ENCODE peak calls at places on chromosomes 4 and X, in nine cellular contexts. One of them, this sample, is unnamed.
A peak's percentile ranks its signal among the peaks of the same experiment; 100 is the strongest.

GRCh38 chrX:9320940-9321339 is 143.9 kb upstream of the TBL1X start:
- DNase-seq in tibial artery: no peak
- DNase-seq in lung: no peak
- DNase-seq in AG10803: no peak
- DNase-seq in adrenal gland: no peak
- DNase-seq in nephron progenitor cell: no peak
- DNase-seq in A549: peak; percentile 30
- DNase-seq in upper lobe of left lung: no peak
- DNase-seq in MCF 10A: peak; percentile 38
- DNase-seq in this sample: no peak

GRCh38 chr4:16890651-16891050 is 7.8 kb downstream of the LDB2 start:
- DNase-seq in tibial artery: no peak
- DNase-seq in lung: no peak
- DNase-seq in nephron progenitor cell: no peak
- DNase-seq in MCF 10A: no peak
- DNase-seq in adrenal gland: no peak
- DNase-seq in AG10803: no peak
- DNase-seq in A549: no peak
- DNase-seq in upper lobe of left lung: no peak
- DNase-seq in this sample: no peak

GRCh38 chr4:180578175-180578574 is 1665.0 kb upstream of the TENM3 start:
- DNase-seq in nephron progenitor cell: no peak
- DNase-seq in upper lobe of left lung: no peak
- DNase-seq in MCF 10A: no peak
- DNase-seq in tibial artery: no peak
- DNase-seq in lung: no peak
- DNase-seq in adrenal gland: no peak
- DNase-seq in A549: no peak
- DNase-seq in AG10803: no peak
- DNase-seq in this sample: no peak

GRCh38 chr4:185143596-185143969 is 517 bp downstream of the SLC25A4 start:
- DNase-seq in nephron progenitor cell: no peak
- DNase-seq in tibial artery: peak; percentile 94
- DNase-seq in upper lobe of left lung: no peak
- DNase-seq in MCF 10A: peak; percentile 44
- DNase-seq in lung: no peak
- DNase-seq in AG10803: peak; percentile 11
- DNase-seq in adrenal gland: peak; percentile 60
- DNase-seq in A549: no peak
- DNase-seq in this sample: no peak

GRCh38 chr4:5157721-5158390 is 106.6 kb downstream of the STK32B start:
- DNase-seq in lung: peak; percentile 16
- DNase-seq in nephron progenitor cell: no peak
- DNase-seq in AG10803: peak; percentile 92
- DNase-seq in MCF 10A: no peak
- DNase-seq in upper lobe of left lung: peak; percentile 32
- DNase-seq in tibial artery: no peak
- DNase-seq in adrenal gland: no peak
- DNase-seq in A549: peak; percentile 8
- DNase-seq in this sample: no peak

GRCh38 chr4:130689182-130689581 is 1593.2 kb downstream of the C4orf33 start:
- DNase-seq in upper lobe of left lung: no peak
- DNase-seq in AG10803: no peak
- DNase-seq in MCF 10A: no peak
- DNase-seq in lung: no peak
- DNase-seq in tibial artery: no peak
- DNase-seq in A549: no peak
- DNase-seq in nephron progenitor cell: no peak
- DNase-seq in adrenal gland: no peak
- DNase-seq in this sample: no peak

GRCh38 chr4:185396724-185397402 is at the start of gene ANKRD37:
- DNase-seq in tibial artery: no peak
- DNase-seq in MCF 10A: peak; percentile 41
- DNase-seq in lung: peak; percentile 64
- DNase-seq in adrenal gland: peak; percentile 64
- DNase-seq in upper lobe of left lung: peak; percentile 76
- DNase-seq in nephron progenitor cell: no peak
- DNase-seq in A549: no peak
- DNase-seq in AG10803: peak; percentile 38
- DNase-seq in this sample: peak; percentile 21

GRCh38 chr4:3791910-3792542 is 25.8 kb downstream of the ADRA2C start:
- DNase-seq in A549: no peak
- DNase-seq in nephron progenitor cell: peak; percentile 98
- DNase-seq in upper lobe of left lung: peak; percentile 77
- DNase-seq in MCF 10A: peak; percentile 43
- DNase-seq in AG10803: no peak
- DNase-seq in adrenal gland: peak; percentile 69
- DNase-seq in tibial artery: no peak
- DNase-seq in lung: peak; percentile 43
- DNase-seq in this sample: peak; percentile 91

GRCh38 chrX:1118572-1119199 is 93.8 kb downstream of the CRLF2 start:
- DNase-seq in nephron progenitor cell: no peak
- DNase-seq in tibial artery: no peak
- DNase-seq in AG10803: no peak
- DNase-seq in lung: no peak
- DNase-seq in upper lobe of left lung: no peak
- DNase-seq in A549: no peak
- DNase-seq in adrenal gland: no peak
- DNase-seq in MCF 10A: no peak
- DNase-seq in this sample: no peak

GRCh38 chrX:45404206-45404605 is 203.5 kb upstream of the DIPK2B start:
- DNase-seq in adrenal gland: no peak
- DNase-seq in nephron progenitor cell: no peak
- DNase-seq in upper lobe of left lung: no peak
- DNase-seq in lung: no peak
- DNase-seq in MCF 10A: no peak
- DNase-seq in tibial artery: no peak
- DNase-seq in A549: no peak
- DNase-seq in AG10803: no peak
- DNase-seq in this sample: no peak

GRCh38 chr4:20251796-20252655 is at the start of gene SLIT2:
- DNase-seq in adrenal gland: peak; percentile 87
- DNase-seq in nephron progenitor cell: peak; percentile 95
- DNase-seq in MCF 10A: peak; percentile 84
- DNase-seq in AG10803: peak; percentile 85
- DNase-seq in upper lobe of left lung: peak; percentile 96
- DNase-seq in tibial artery: peak; percentile 92
- DNase-seq in lung: peak; percentile 74
- DNase-seq in A549: peak; percentile 18
- DNase-seq in this sample: peak; percentile 90

GRCh38 chr4:8553958-8554357 is 26.2 kb upstream of the GPR78 start:
- DNase-seq in upper lobe of left lung: no peak
- DNase-seq in A549: no peak
- DNase-seq in AG10803: no peak
- DNase-seq in lung: no peak
- DNase-seq in adrenal gland: no peak
- DNase-seq in MCF 10A: no peak
- DNase-seq in tibial artery: peak; percentile 41
- DNase-seq in nephron progenitor cell: no peak
- DNase-seq in this sample: no peak

GRCh38 chr4:1792832-1793495 is at the start of gene FGFR3:
- DNase-seq in lung: no peak
- DNase-seq in tibial artery: no peak
- DNase-seq in nephron progenitor cell: peak; percentile 77
- DNase-seq in MCF 10A: peak; percentile 41
- DNase-seq in AG10803: no peak
- DNase-seq in upper lobe of left lung: peak; percentile 90
- DNase-seq in A549: peak; percentile 54
- DNase-seq in adrenal gland: no peak
- DNase-seq in this sample: peak; percentile 62

GRCh38 chrX:130691576-130691975 is 211.4 kb downstream of the ENOX2 start:
- DNase-seq in AG10803: no peak
- DNase-seq in adrenal gland: no peak
- DNase-seq in MCF 10A: no peak
- DNase-seq in A549: no peak
- DNase-seq in nephron progenitor cell: no peak
- DNase-seq in upper lobe of left lung: no peak
- DNase-seq in tibial artery: no peak
- DNase-seq in lung: no peak
- DNase-seq in this sample: no peak

GRCh38 chr4:189090174-189090814 is 850.4 kb upstream of the FRG1 start:
- DNase-seq in A549: peak; percentile 13
- DNase-seq in lung: no peak
- DNase-seq in nephron progenitor cell: peak; percentile 10
- DNase-seq in MCF 10A: peak; percentile 50
- DNase-seq in adrenal gland: no peak
- DNase-seq in tibial artery: no peak
- DNase-seq in upper lobe of left lung: no peak
- DNase-seq in AG10803: peak; percentile 4
- DNase-seq in this sample: no peak

GRCh38 chr4:139184129-139184528 is 7.1 kb upstream of the ELF2 start:
- DNase-seq in nephron progenitor cell: no peak
- DNase-seq in adrenal gland: no peak
- DNase-seq in MCF 10A: peak; percentile 54
- DNase-seq in AG10803: peak; percentile 55
- DNase-seq in upper lobe of left lung: no peak
- DNase-seq in A549: no peak
- DNase-seq in lung: no peak
- DNase-seq in tibial artery: no peak
- DNase-seq in this sample: no peak

DNA sequence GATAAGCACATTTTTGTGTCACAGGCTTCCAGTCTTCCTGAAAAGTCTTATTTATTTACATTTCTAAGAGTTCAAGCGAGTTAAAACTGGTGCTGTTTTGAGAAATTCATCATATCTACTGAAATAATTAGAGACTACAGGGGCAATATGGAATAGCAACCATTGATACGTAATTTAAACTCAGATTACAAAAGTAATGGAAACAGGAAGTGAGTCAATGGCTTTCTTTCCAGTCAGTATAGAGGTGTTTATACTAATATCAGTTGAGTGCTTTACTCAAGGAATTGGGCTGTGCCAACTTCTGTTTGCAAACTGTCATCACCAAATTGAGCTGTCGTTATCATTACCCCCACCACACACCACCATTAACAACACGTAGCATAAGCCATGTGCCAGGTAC is 222.7 kb downstream of the COL25A1 start:
- DNase-seq in lung: no peak
- DNase-seq in A549: no peak
- DNase-seq in nephron progenitor cell: no peak
- DNase-seq in AG10803: peak; percentile 1
- DNase-seq in upper lobe of left lung: no peak
- DNase-seq in tibial artery: no peak
- DNase-seq in adrenal gland: no peak
- DNase-seq in MCF 10A: peak; percentile 34
- DNase-seq in this sample: no peak
- TF ChIP-seq CTCF in lung: no peak
- TF ChIP-seq CTCF in A549: no peak
- TF ChIP-seq CTCF in nephron progenitor cell: no peak
- TF ChIP-seq CTCF in AG10803: no peak
- TF ChIP-seq CTCF in upper lobe of left lung: no peak
- TF ChIP-seq CTCF in tibial artery: no peak
- TF ChIP-seq CTCF in adrenal gland: no peak
- TF ChIP-seq CTCF in MCF 10A: no peak
- TF ChIP-seq CTCF in this sample: no peak

GRCh38 chr4:170716868-170717267 is 627.1 kb upstream of the AADAT start:
- DNase-seq in MCF 10A: no peak
- DNase-seq in tibial artery: no peak
- DNase-seq in upper lobe of left lung: no peak
- DNase-seq in nephron progenitor cell: no peak
- DNase-seq in lung: no peak
- DNase-seq in adrenal gland: no peak
- DNase-seq in A549: no peak
- DNase-seq in AG10803: no peak
- DNase-seq in this sample: no peak
- TF ChIP-seq CTCF in MCF 10A: no peak
- TF ChIP-seq CTCF in tibial artery: no peak
- TF ChIP-seq CTCF in upper lobe of left lung: no peak
- TF ChIP-seq CTCF in nephron progenitor cell: no peak
- TF ChIP-seq CTCF in lung: no peak
- TF ChIP-seq CTCF in adrenal gland: no peak
- TF ChIP-seq CTCF in A549: no peak
- TF ChIP-seq CTCF in AG10803: no peak
- TF ChIP-seq CTCF in this sample: no peak

GRCh38 chr4:78293348-78293747 is 236.2 kb downstream of the FRAS1 start:
- DNase-seq in AG10803: peak; percentile 94
- DNase-seq in tibial artery: no peak
- DNase-seq in adrenal gland: no peak
- DNase-seq in lung: no peak
- DNase-seq in nephron progenitor cell: no peak
- DNase-seq in MCF 10A: no peak
- DNase-seq in upper lobe of left lung: no peak
- DNase-seq in A549: no peak
- DNase-seq in this sample: no peak

GRCh38 chr4:78297075-78297815 is 240.1 kb downstream of the FRAS1 start:
- DNase-seq in A549: no peak
- DNase-seq in MCF 10A: no peak
- DNase-seq in tibial artery: no peak
- DNase-seq in adrenal gland: no peak
- DNase-seq in AG10803: peak; percentile 80
- DNase-seq in nephron progenitor cell: no peak
- DNase-seq in upper lobe of left lung: no peak
- DNase-seq in lung: no peak
- DNase-seq in this sample: no peak

GRCh38 chr4:78298618-78299017 is 241.5 kb downstream of the FRAS1 start:
- DNase-seq in lung: no peak
- DNase-seq in A549: no peak
- DNase-seq in tibial artery: no peak
- DNase-seq in upper lobe of left lung: no peak
- DNase-seq in MCF 10A: peak; percentile 8
- DNase-seq in adrenal gland: no peak
- DNase-seq in AG10803: peak; percentile 30
- DNase-seq in nephron progenitor cell: no peak
- DNase-seq in this sample: no peak

GRCh38 chr4:78293841-78294301 is 236.7 kb downstream of the FRAS1 start:
- DNase-seq in tibial artery: no peak
- DNase-seq in nephron progenitor cell: no peak
- DNase-seq in lung: no peak
- DNase-seq in adrenal gland: no peak
- DNase-seq in upper lobe of left lung: no peak
- DNase-seq in MCF 10A: peak; percentile 61
- DNase-seq in A549: no peak
- DNase-seq in AG10803: peak; percentile 97
- DNase-seq in this sample: no peak

GRCh38 chr4:78296261-78296660 is 239.1 kb downstream of the FRAS1 start:
- DNase-seq in MCF 10A: no peak
- DNase-seq in AG10803: no peak
- DNase-seq in A549: no peak
- DNase-seq in lung: no peak
- DNase-seq in nephron progenitor cell: no peak
- DNase-seq in upper lobe of left lung: no peak
- DNase-seq in tibial artery: no peak
- DNase-seq in adrenal gland: no peak
- DNase-seq in this sample: no peak
- TF ChIP-seq CTCF in MCF 10A: no peak
- TF ChIP-seq CTCF in AG10803: no peak
- TF ChIP-seq CTCF in A549: no peak
- TF ChIP-seq CTCF in lung: no peak
- TF ChIP-seq CTCF in nephron progenitor cell: no peak
- TF ChIP-seq CTCF in upper lobe of left lung: no peak
- TF ChIP-seq CTCF in tibial artery: no peak
- TF ChIP-seq CTCF in adrenal gland: no peak
- TF ChIP-seq CTCF in this sample: no peak

DNA sequence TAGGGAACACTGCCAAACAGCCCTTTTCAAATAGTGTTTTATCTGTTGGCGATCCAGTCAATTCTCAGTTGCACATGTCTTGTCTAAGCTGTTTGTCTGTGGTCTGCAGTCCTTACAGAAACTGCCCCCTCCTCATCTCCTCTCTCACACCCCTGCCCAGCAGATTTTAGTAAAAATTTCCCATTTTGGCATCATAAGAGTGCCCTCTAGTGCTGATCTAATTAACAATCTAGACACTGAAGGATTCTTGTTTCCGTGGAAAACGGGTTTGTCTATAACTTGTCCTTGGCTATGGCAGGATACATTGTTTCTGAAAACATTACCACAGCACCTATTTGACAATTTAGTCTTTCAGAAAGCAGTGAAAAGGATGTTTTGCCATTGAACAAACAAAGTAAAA is 227.2 kb upstream of the MBNL3 start:
- DNase-seq in upper lobe of left lung: no peak
- DNase-seq in lung: no peak
- DNase-seq in AG10803: no peak
- DNase-seq in adrenal gland: no peak
- DNase-seq in nephron progenitor cell: no peak
- DNase-seq in MCF 10A: no peak
- DNase-seq in A549: no peak
- DNase-seq in tibial artery: no peak
- DNase-seq in this sample: no peak
- TF ChIP-seq CTCF in upper lobe of left lung: no peak
- TF ChIP-seq CTCF in lung: no peak
- TF ChIP-seq CTCF in AG10803: peak; percentile 35
- TF ChIP-seq CTCF in adrenal gland: no peak
- TF ChIP-seq CTCF in nephron progenitor cell: peak; percentile 32
- TF ChIP-seq CTCF in MCF 10A: peak; percentile 19
- TF ChIP-seq CTCF in A549: peak; percentile 40
- TF ChIP-seq CTCF in tibial artery: no peak
- TF ChIP-seq CTCF in this sample: peak; percentile 49